ENCODE peak calls at places on chromosomes 4 and X, in four cellular contexts. I is A549, K is tibial nerve, Z is transverse colon. P is an unnamed sample. For H3K4me1, the result is how much of the 10 kb centered on the place peaks cover.

GRCh38 chr4:144820706-144821105 is 174.8 kb downstream of the HHIP start:
- DNase-seq in Z (no peak), I (no peak), K (no peak), P (no peak)

GRCh38 chr4:8269535-8270417 is at the start of gene HTRA3:
- DNase-seq in I (no peak), K (peak), Z (peak), P (no peak)

GRCh38 chrX:27186671-27187070 is 276.5 kb downstream of the PPP4R3C start:
- DNase-seq in Z (peak), K (no peak), I (no peak), P (no peak)

GRCh38 chr4:77538144-77538543 is 67.5 kb upstream of the CXCL13 start:
- DNase-seq in Z (no peak), I (peak), K (no peak), P (no peak)

GRCh38 chr4:101229116-101229515 is 118.2 kb downstream of the PPP3CA start:
- DNase-seq in Z (no peak), I (no peak), K (no peak), P (no peak)

GRCh38 chr4:136818811-136819210 is 713.5 kb downstream of the PCDH18 start:
- DNase-seq in K (no peak), Z (no peak), I (no peak), P (no peak)

GRCh38 chr4:22091351-22091731 is 142.8 kb upstream of the KCNIP4 start:
- DNase-seq in Z (no peak), I (no peak), K (no peak), P (no peak)

GRCh38 chr4:141410839-141411238 is 190.1 kb downstream of the ZNF330 start:
- DNase-seq in I (no peak), K (no peak), Z (no peak), P (no peak)

GRCh38 chr4:88189418-88189738 is 30.9 kb upstream of the ABCG2 start:
- DNase-seq in Z (no peak), I (no peak), K (no peak), P (no peak)

GRCh38 chr4:124111922-124112321 is 600.6 kb downstream of the ANKRD50 start:
- DNase-seq in Z (no peak), I (peak), K (no peak), P (no peak)

GRCh38 chr4:14130551-14130950 is 503.0 kb upstream of the BOD1L1 start:
- DNase-seq in Z (no peak), I (no peak), K (no peak), P (no peak)

GRCh38 chrX:45761920-45762319 is 561.2 kb upstream of the DIPK2B start:
- DNase-seq in I (no peak), Z (no peak), K (no peak), P (no peak)

GRCh38 chr4:179123079-179123478 is 1680.8 kb upstream of the AGA start:
- DNase-seq in Z (no peak), K (no peak), I (no peak), P (no peak)

GRCh38 chr4:173333658-173334084 is 487 bp downstream of the HMGB2 start:
- DNase-seq in I (peak), Z (peak), K (peak), P (peak)

GRCh38 chr4:109702950-109703663 is at the start of gene CASP6:
- DNase-seq in K (peak), I (peak), Z (peak), P (peak)

GRCh38 chr4:4852591-4853362 is 6.7 kb upstream of the MSX1 start:
- DNase-seq in K (no peak), I (no peak), Z (no peak), P (no peak)

GRCh38 chr4:89876548-89876947 is 18.1 kb upstream of the MMRN1 start:
- DNase-seq in Z (no peak), I (no peak), K (no peak), P (no peak)

GRCh38 chr4:56410247-56410646 is 23.0 kb upstream of the AASDH start:
- DNase-seq in I (peak), K (no peak), Z (peak), P (no peak)

GRCh38 chr4:88725986-88726385 is 28.4 kb upstream of the NAP1L5 start:
- DNase-seq in Z (no peak), I (no peak), K (no peak), P (no peak)

GRCh38 chrX:13381514-13381913 is 61.7 kb upstream of the ATXN3L start:
- DNase-seq in I (no peak), Z (no peak), K (no peak), P (no peak)

GRCh38 chr4:158020175-158020574 is 152.7 kb downstream of the GASK1B start:
- DNase-seq in Z (peak), I (peak), K (no peak), P (no peak)

GRCh38 chr4:62791386-62791785 is 1591.3 kb downstream of the ADGRL3 start:
- DNase-seq in Z (no peak), K (no peak), I (no peak), P (no peak)
- H3K4me1 ChIP-seq in Z (under half), K (under half), I (under half), P (under half)

GRCh38 chr4:38308728-38309315 is 348.6 kb downstream of the PTTG2 start:
- DNase-seq in K (no peak), I (no peak), Z (no peak), P (no peak)
- H3K27ac ChIP-seq in K (no peak), I (no peak), Z (no peak), P (no peak)

DNA sequence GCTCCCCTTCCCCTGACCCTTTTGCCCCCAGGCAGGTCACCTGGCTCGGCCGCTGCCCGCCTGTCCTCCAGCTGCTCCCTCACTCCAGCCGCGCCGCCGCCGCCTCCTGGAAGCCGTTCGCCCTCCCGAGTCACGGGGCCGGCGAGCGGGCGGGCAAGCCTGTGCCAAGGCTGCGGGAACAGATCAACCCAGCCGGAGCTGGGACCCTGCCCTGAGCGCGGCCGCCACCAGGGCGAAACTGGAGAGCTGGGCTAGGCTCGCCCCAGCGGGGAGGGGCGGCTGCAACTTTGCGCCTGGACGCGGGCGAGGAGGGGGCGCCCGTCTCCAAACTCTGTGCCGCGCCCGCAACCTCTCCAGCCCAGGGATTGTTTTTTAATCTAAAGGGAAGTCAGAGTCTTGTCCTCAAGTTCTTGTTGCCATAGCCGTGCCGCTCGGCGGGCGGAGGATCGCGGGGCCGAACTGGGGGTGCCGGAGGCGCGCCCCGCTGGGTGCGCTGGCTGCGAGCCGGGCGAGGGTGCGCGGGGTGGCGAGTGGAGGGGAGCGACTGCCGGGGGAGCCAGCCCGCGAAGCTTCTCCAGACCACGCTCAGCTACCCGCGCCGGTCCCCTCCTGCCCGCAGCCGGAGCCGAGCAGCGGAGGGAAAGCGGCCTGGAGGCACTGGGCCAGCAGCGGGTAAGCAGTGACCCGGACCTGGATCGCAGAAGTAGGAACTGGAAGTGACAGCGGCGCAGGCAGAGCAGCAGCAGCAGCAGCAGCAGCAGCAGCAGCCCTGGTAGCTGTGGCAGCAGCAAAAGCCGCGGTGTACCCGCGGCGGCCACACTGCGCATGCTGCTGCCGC is 13.4 kb downstream of the ARHGEF6 start:
- DNase-seq in Z (peak), I (peak), K (no peak), P (no peak)
- TF ChIP-seq CTCF in Z (peak), I (no peak), K (peak), P (peak)

DNA sequence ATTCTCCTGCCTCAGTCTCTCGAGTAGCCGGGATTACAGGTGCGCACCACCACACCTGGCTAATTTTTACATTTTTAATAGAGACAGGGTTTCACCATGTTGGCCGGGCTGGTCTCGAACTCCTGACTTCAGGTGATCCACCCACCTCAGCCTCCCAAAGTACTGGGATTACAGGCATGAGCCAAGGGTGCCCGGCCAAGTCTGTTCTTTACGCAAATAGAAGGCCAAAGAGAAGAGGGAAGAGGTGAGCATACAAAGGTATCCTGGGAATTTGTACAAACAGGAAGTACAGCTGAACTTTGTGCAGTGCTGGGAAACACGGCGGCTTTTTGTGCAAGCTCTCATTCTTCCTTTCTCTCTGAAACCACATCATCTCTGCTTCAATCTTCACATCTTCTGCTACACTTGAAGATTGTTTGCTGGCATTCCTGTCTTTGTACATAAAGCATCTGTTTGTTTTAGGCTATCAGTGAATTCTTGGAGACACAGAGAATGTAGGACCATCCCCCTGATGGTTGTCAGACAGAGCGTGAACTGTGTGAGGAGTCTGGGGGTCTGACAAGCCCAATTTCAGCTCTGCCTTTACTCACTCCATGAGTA is 71.9 kb upstream of the PRSS48 start:
- DNase-seq in Z (no peak), K (no peak), I (no peak), P (no peak)
- H3K4me1 ChIP-seq in Z (under half), K (under half), I (under half), P (under half)

GRCh38 chr4:128769011-128769410 is 40.5 kb upstream of the JADE1 start:
- DNase-seq in Z (no peak), I (no peak), K (no peak), P (no peak)
- H3K27ac ChIP-seq in Z (no peak), I (no peak), K (no peak), P (no peak)

GRCh38 chrX:32530802-32531403 is 680.4 kb downstream of the DMD start:
- DNase-seq in I (no peak), K (no peak), Z (peak), P (no peak)
- TF ChIP-seq CTCF in I (peak), K (peak), Z (no peak), P (peak)

DNA sequence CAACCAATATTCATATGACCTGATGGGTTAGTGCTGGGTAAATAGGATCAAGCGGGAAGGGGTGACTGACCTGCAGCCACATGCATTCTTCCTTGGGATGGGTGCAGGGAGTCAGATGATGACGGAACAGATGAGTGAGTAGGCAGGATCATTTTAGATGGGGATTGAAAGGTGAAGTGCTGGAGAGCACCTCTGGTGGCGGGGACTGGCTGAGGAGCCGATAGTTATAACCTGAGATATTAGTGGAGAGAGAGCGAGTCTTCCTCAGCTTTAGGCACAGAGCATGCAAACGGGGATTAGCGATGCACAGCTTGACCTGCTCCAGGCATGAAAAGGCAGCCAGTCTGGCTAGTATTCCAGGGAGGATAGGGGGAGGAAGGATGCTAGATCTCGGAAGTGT is 99.1 kb downstream of the AFF1 start:
- DNase-seq in K (no peak), Z (no peak), I (no peak), P (no peak)
- H3K4me1 ChIP-seq in K (half or more), Z (half or more), I (half or more), P (half or more)

GRCh38 chr4:28310926-28311325 is 1450.3 kb downstream of the STIM2 start:
- DNase-seq in Z (no peak), K (no peak), I (no peak), P (no peak)

GRCh38 chr4:28313729-28314713 is 1453.4 kb downstream of the STIM2 start:
- DNase-seq in Z (no peak), I (no peak), K (no peak), P (no peak)
- H3K27ac ChIP-seq in Z (no peak), I (no peak), K (no peak), P (no peak)